ENCODE peak calls at places on chromosomes 2 and 18, in nine cellular contexts. W, Q, I, K, V, G, P, A and D are unnamed samples.

GRCh38 chr18:41681138-41681881 is 273.7 kb upstream of the PIK3C3 start:
- DNase-seq in P (no peak), V (no peak), G (no peak), I (no peak), Q (no peak), K (no peak), W (no peak), A (no peak), D (no peak)

GRCh38 chr18:59631583-59632181 is 65.5 kb downstream of the CCBE1 start:
- DNase-seq in Q (no peak), I (peak; percentile 42), W (no peak), P (no peak), K (no peak), A (no peak), G (no peak), V (peak; percentile 5), D (no peak)

GRCh38 chr2:15302154-15302553 is 259.0 kb downstream of the NBAS start:
- DNase-seq in K (no peak), V (no peak), W (no peak), G (no peak), I (no peak), P (no peak), Q (no peak), A (no peak), D (no peak)

GRCh38 chr2:219228745-219229374 is 576 bp downstream of the ATG9A start:
- DNase-seq in Q (no peak), W (no peak), P (no peak), K (no peak), I (no peak), A (no peak), G (no peak), V (peak; percentile 11), D (peak; percentile 89)

GRCh38 chr2:207504513-207505171 is 25.1 kb upstream of the CREB1 start:
- DNase-seq in K (peak; percentile 21), Q (no peak), P (no peak), I (peak; percentile 38), W (peak; percentile 28), A (no peak), V (no peak), G (no peak), D (no peak)

GRCh38 chr2:44543773-44544725 is 182.3 kb downstream of the CAMKMT start:
- DNase-seq in K (no peak), A (no peak), Q (no peak), I (no peak), G (no peak), P (no peak), W (no peak), V (no peak), D (no peak)

GRCh38 chr2:14420851-14421250 is 211.7 kb upstream of the LRATD1 start:
- DNase-seq in I (no peak), G (no peak), P (no peak), A (no peak), W (no peak), V (no peak), K (no peak), Q (no peak), D (no peak)

GRCh38 chr2:120109186-120110061 is 96.5 kb downstream of the EPB41L5 start:
- DNase-seq in Q (peak; percentile 59), W (no peak), I (no peak), V (peak; percentile 77), A (no peak), K (no peak), P (no peak), G (peak; percentile 23), D (no peak)

GRCh38 chr18:31744661-31745060 is 16.0 kb downstream of the SLC25A52 start:
- DNase-seq in P (no peak), G (no peak), V (no peak), A (no peak), I (no peak), Q (no peak), K (no peak), W (no peak), D (no peak)

GRCh38 chr18:56902653-56903052 is 244.2 kb upstream of the BOD1L2 start:
- DNase-seq in Q (no peak), K (no peak), I (no peak), V (no peak), W (no peak), A (no peak), P (no peak), G (no peak), D (no peak)

GRCh38 chr2:162113771-162114168 is 38.3 kb downstream of the GCG start:
- DNase-seq in G (peak; percentile 56), P (no peak), V (no peak), A (no peak), K (no peak), I (no peak), Q (no peak), W (no peak), D (no peak)

GRCh38 chr2:148306027-148306426 is 285.1 kb downstream of the MBD5 start:
- DNase-seq in I (no peak), G (no peak), P (no peak), W (no peak), V (no peak), A (no peak), K (no peak), Q (no peak), D (no peak)

GRCh38 chr2:68328901-68329300 is 9.2 kb upstream of the CNRIP1 start:
- DNase-seq in K (no peak), I (no peak), P (no peak), G (no peak), W (no peak), Q (no peak), A (no peak), V (no peak), D (no peak)

GRCh38 chr2:238789317-238789806 is 58.5 kb upstream of the TWIST2 start:
- DNase-seq in Q (no peak), A (no peak), V (no peak), K (no peak), G (no peak), W (no peak), I (no peak), P (no peak), D (no peak)

GRCh38 chr2:216858312-216858711 is 1.6 kb downstream of the TNP1 start:
- DNase-seq in W (no peak), A (no peak), I (no peak), K (no peak), P (no peak), Q (no peak), V (no peak), G (no peak), D (no peak)

GRCh38 chr2:156589381-156590079 is 153.4 kb downstream of the GPD2 start:
- DNase-seq in V (peak; percentile 66), G (peak; percentile 23), Q (peak; percentile 42), A (no peak), K (no peak), I (peak; percentile 44), W (peak; percentile 35), P (no peak), D (no peak)

GRCh38 chr18:66655407-66655806 is 51.5 kb upstream of the CDH19 start:
- DNase-seq in P (no peak), G (no peak), K (no peak), W (no peak), I (no peak), Q (no peak), V (no peak), A (no peak), D (no peak)

GRCh38 chr2:214379227-214379626 is 31.6 kb upstream of the VWC2L start:
- DNase-seq in G (no peak), P (no peak), I (no peak), K (no peak), Q (no peak), V (no peak), A (no peak), W (no peak), D (no peak)

DNA sequence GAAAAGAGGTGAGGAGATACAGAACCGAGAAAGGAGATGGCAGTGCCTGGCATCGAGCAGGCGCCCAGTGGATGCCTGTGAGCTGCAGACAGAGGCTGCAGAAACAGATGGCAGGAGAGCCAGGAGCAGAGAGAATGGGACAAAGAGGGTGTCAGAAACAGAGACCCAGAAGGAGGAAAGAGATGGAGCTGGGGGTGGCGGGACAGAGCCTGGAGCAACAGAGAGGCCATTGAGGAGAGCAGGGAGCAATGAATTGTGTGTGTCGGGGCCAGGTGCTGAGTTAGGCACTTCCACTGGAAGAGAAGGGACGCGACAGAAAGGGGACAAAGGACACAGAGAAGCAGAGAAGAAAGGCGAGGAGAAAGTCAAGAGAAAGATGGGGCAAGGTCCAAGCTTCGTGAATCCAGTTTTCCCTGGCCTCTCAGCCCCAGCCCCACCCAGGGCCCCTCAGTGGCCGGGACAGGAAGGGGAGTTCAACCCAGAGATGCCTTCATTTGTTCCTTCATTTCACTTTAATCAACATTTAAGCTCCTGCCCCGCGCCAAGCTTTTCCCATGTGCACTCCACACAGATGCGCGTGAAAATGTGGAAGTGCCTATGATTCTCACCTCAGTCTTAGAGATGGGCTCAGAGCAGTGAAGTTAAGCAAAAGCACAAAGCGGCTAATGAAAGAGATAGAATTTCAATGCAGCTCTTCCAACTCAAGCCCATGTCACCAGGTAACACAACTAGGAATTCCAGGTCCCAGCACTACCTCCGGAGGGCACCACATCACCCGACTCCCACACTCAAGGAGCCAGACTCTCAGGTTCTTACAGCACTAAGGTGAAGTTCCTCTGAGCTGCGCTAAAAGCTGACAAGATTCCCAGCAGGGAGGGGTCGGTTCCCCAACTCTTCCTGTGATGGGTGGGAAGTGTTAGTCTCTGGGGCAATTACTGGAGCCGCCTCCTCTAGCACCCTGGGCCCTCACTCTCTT is 55.2 kb downstream of the TNS1 start:
- DNase-seq in I (no peak), P (no peak), A (no peak), V (no peak), G (peak; percentile 61), Q (no peak), K (peak; percentile 11), W (no peak), D (no peak)
- H3K4me1 ChIP-seq in I (peaks cover 28% of the 10 kb centered on the region), P (peaks cover 12% of the 10 kb centered on the region), A (peaks cover 35% of the 10 kb centered on the region), V (no peaks in the 10 kb centered on the region), G (peaks cover 37% of the 10 kb centered on the region), Q (no peaks in the 10 kb centered on the region), K (peaks cover 9% of the 10 kb centered on the region), W (peaks cover 65% of the 10 kb centered on the region), D (peaks cover 50% of the 10 kb centered on the region)

GRCh38 chr2:74836675-74837401 is 2.9 kb downstream of the HK2 start:
- DNase-seq in K (no peak), W (no peak), Q (no peak), V (no peak), P (no peak), G (no peak), I (no peak), A (no peak), D (no peak)
- H3K4me1 ChIP-seq in K (no peaks in the 10 kb centered on the region), W (peaks cover 29% of the 10 kb centered on the region), Q (peaks cover 14% of the 10 kb centered on the region), V (peaks cover 51% of the 10 kb centered on the region), P (peaks cover 7% of the 10 kb centered on the region), G (peaks cover 26% of the 10 kb centered on the region), I (peaks cover 30% of the 10 kb centered on the region), A (peaks cover 20% of the 10 kb centered on the region), D (no peaks in the 10 kb centered on the region)

GRCh38 chr18:51656249-51656648 is 458.8 kb upstream of the MEX3C start:
- DNase-seq in V (no peak), P (no peak), W (no peak), K (no peak), I (no peak), Q (no peak), G (no peak), A (no peak), D (no peak)
- H3K4me1 ChIP-seq in V (no peaks in the 10 kb centered on the region), P (no peaks in the 10 kb centered on the region), W (no peaks in the 10 kb centered on the region), K (no peaks in the 10 kb centered on the region), I (no peaks in the 10 kb centered on the region), Q (no peaks in the 10 kb centered on the region), G (no peaks in the 10 kb centered on the region), A (no peaks in the 10 kb centered on the region), D (no peaks in the 10 kb centered on the region)

DNA sequence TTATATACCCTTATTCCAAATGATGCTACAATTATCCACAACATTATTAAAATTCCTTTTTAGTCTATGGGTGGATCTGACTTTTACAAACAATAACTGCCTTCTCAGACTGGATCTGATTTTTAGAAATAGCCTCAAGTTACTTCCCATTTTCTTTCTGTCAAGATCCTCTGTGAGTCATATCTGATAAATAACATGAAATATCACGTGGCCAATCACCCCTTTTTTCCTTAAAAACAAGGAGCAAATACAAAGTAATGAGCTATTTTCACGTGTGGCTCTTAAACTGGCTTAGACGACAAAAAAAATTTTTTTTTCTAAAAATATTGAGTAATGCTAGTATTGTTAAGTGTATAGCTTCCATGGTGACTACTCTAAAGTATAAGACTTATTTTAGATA is 6.7 kb downstream of the PELI1 start:
- DNase-seq in V (no peak), W (no peak), G (no peak), K (no peak), Q (no peak), P (no peak), A (no peak), I (no peak), D (no peak)
- H3K4me1 ChIP-seq in V (peaks cover 83% of the 10 kb centered on the region), W (peaks cover 21% of the 10 kb centered on the region), G (peaks cover 49% of the 10 kb centered on the region), K (peaks cover 11% of the 10 kb centered on the region), Q (peaks cover 4% of the 10 kb centered on the region), P (no peaks in the 10 kb centered on the region), A (peaks cover 4% of the 10 kb centered on the region), I (peaks cover 40% of the 10 kb centered on the region), D (peaks cover 2% of the 10 kb centered on the region)